ENCODE peak calls at places on chromosome 12, in six cellular contexts. H, Z, C, K, Q and U are unnamed samples.

GRCh38 chr12:49707812-49708147 is 575 bp upstream of the FMNL3 start:
- DNase-seq in H (no peak), Z (no peak), C (no peak), K (no peak), Q (no peak), U (no peak)

GRCh38 chr12:113119980-113120669 is 15.4 kb downstream of the RASAL1 start:
- DNase-seq in H (no peak), Z (no peak), C (no peak), K (no peak), Q (no peak), U (no peak)

GRCh38 chr12:28065889-28066630 is 93.5 kb upstream of the PTHLH start:
- DNase-seq in H (no peak), Z (no peak), C (no peak), K (no peak), Q (no peak), U (no peak)

GRCh38 chr12:109993091-109993490 is 3.1 kb downstream of the GIT2 start:
- DNase-seq in H (no peak), Z (no peak), C (no peak), K (no peak), Q (no peak), U (no peak)

GRCh38 chr12:120709976-120710804 is at the start of gene UNC119B:
- DNase-seq in H (peak), Z (peak), C (peak), K (peak), Q (peak), U (peak)

GRCh38 chr12:108332791-108333382 is 6.2 kb downstream of the CMKLR1 start:
- DNase-seq in H (peak), Z (no peak), C (peak), K (no peak), Q (no peak), U (peak)

GRCh38 chr12:75599061-75599460 is 87.7 kb upstream of the KRR1 start:
- DNase-seq in H (no peak), Z (no peak), C (no peak), K (no peak), Q (no peak), U (no peak)

GRCh38 chr12:13071305-13072280 is 27.4 kb downstream of the FAM234B start:
- DNase-seq in H (no peak), Z (peak), C (no peak), K (no peak), Q (no peak), U (no peak)

GRCh38 chr12:15842106-15842505 is 40.1 kb upstream of the STRAP start:
- DNase-seq in H (no peak), Z (peak), C (no peak), K (peak), Q (no peak), U (no peak)

GRCh38 chr12:9741726-9742125 is 8.8 kb upstream of the CLECL1 start:
- DNase-seq in H (no peak), Z (no peak), C (no peak), K (no peak), Q (no peak), U (peak)

GRCh38 chr12:55934343-55934742 is 3.4 kb downstream of the DGKA start:
- DNase-seq in H (no peak), Z (no peak), C (no peak), K (no peak), Q (no peak), U (no peak)

GRCh38 chr12:114013601-114014345 is 47.6 kb upstream of the RBM19 start:
- DNase-seq in H (no peak), Z (no peak), C (no peak), K (peak), Q (peak), U (no peak)

GRCh38 chr12:68971404-68971803 is 38.4 kb upstream of the CPM start:
- DNase-seq in H (peak), Z (peak), C (no peak), K (peak), Q (no peak), U (no peak)

GRCh38 chr12:65666876-65667275 is 157.4 kb upstream of the HMGA2 start:
- DNase-seq in H (no peak), Z (peak), C (no peak), K (no peak), Q (no peak), U (no peak)

GRCh38 chr12:105445261-105446015 is 114.9 kb downstream of the C12orf75 start:
- DNase-seq in H (no peak), Z (peak), C (no peak), K (peak), Q (no peak), U (no peak)

GRCh38 chr12:124454352-124454725 is 113.1 kb downstream of the NCOR2 start:
- DNase-seq in H (no peak), Z (no peak), C (no peak), K (no peak), Q (no peak), U (no peak)

DNA sequence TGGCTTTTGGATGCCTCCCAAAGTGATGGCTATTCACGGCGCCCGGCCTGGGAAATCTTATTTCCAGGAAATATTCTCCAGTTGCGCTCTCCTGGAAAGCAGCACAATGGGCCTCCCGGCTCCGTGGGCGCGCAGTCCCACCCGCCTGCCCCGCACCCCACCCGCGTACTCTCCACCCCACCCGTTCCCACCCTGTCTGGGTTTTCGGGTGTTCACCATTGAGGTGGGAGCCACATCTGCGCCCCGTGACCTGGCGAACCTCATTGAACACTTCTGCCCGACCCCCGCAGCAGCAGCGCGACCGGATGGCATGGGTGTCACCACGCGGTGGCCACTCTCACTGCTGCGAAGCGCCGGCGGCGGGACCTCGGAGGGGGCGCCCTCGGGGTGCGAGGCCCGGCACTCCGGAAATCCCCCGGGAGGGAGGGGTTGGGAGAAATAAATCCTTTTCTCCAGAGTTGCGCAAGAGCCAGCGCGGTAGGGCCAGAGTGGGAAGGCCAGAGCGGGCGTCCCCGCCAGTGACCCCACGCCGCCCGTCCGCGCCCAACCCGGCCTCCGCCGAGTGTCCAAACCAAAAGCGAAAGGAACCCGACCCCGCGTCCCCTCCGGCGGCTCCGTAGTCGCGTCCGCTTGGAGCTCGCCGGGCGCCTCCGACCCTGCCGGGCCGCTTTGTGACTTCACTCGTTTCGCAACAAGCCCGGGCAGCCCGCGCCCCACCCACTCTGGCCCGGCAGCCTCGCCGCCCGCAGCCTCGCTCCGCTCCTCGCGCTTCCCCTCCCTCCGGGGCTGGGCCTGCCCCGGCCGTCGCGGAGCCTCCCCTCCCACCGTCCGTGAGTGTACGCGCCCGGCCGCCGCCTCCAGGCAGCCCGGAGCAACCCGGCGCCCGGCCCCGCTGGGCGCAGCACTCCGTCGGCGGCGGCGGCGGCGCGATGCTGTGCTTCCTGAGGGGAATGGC is at the start of gene DRAM1:
- DNase-seq in H (peak), Z (peak), C (peak), K (peak), Q (peak), U (peak)
- TF ChIP-seq CTCF in H (peak), Z (no peak), C (no peak), K (no peak), Q (no peak), U (peak)

GRCh38 chr12:43937947-43938346 is 102.1 kb downstream of the TMEM117 start:
- DNase-seq in H (no peak), Z (peak), C (no peak), K (no peak), Q (peak), U (no peak)
- TF ChIP-seq CTCF in H (no peak), Z (no peak), C (no peak), K (peak), Q (peak), U (no peak)

GRCh38 chr12:54765652-54766051 is 88.7 kb upstream of the MUCL1 start:
- DNase-seq in H (no peak), Z (no peak), C (no peak), K (no peak), Q (no peak), U (no peak)

GRCh38 chr12:54762390-54762789 is 91.9 kb upstream of the MUCL1 start:
- DNase-seq in H (no peak), Z (no peak), C (no peak), K (no peak), Q (no peak), U (no peak)

DNA sequence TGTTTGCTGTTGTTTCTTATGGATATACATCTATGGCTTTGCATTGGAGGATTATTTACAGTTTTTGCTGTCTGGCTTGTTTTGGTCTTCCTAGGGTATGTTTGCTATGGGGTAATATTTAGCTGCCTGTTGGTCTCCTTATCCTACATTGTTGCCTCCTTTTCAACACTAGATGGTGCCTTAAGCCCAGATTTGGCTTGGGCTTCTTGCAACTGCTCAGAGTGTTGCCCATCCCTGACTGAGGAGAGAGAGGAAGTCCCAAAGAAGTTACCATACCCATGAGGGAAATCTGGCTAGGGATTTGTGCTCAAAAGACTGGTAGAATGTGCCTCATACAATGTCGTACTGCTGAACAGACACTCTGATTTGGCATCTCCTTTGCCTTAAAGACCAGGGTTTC is 94.6 kb upstream of the MUCL1 start:
- DNase-seq in H (no peak), Z (peak), C (no peak), K (peak), Q (peak), U (no peak)
- TF ChIP-seq CTCF in H (no peak), Z (peak), C (no peak), K (peak), Q (no peak), U (no peak)

GRCh38 chr12:84756961-84757360 is 155.6 kb downstream of the SLC6A15 start:
- DNase-seq in H (no peak), Z (no peak), C (no peak), K (peak), Q (no peak), U (no peak)
- TF ChIP-seq CTCF in H (no peak), Z (no peak), C (no peak), K (no peak), Q (no peak), U (no peak)

DNA sequence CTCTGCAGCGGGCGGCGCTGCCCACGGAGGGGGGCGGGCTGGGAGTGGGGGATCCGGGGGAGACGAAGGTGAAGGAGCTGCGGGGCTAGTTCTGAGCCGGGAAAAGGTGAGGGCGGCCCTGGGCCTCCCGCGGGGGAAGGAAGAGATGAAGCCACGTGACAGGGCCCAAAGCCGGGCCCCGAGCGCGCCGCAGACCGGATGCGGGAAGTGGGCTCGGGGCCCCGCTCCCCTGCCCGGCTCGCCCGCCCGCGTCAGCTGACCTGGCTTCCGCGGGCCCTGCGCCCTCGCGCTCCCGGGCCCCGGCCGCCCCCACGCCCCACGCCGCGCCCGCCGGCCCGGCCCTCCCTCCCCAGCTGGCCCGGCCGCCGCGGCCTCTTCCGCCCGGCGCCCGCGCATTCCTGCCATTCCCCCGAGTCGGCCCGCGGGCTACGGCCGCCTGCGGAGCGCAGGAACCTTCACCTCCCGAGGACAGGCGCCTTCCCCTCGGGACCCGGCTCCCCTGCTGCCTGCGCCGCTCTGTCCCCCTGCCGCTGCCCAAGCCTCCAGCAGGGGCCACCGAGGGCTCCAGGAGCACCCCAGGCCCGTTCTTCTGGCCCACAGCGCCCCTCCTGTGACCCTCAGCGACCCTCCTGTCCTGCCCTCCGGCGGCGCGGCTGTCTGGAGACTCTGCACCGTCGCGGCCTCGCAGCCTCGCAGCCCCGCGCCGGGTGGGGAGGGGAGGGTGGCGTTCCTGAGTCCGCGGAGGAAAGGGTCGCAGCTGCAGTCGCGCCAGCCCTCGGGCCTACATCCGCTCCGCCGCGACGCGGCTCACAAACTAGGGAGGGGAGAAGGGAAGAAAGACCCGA is 20.4 kb downstream of the NINJ2 start:
- DNase-seq in H (peak), Z (peak), C (peak), K (peak), Q (peak), U (peak)
- TF ChIP-seq CTCF in H (no peak), Z (no peak), C (peak), K (peak), Q (peak), U (peak)